ENCODE peak calls at places on chromosomes 4 and X, in six cellular contexts. One of them, this sample, is unnamed.

GRCh38 chr4:54852602-54853001 is 194.8 kb downstream of the KIT start:
- DNase-seq in IMR-90: no peak
- DNase-seq in trophoblast cell: no peak
- DNase-seq in H1: no peak
- DNase-seq in neuronal stem cell: no peak
- DNase-seq in mesenchymal stem cell: no peak
- DNase-seq in this sample: no peak

GRCh38 chrX:137926090-137926489 is 360.2 kb downstream of the ZIC3 start:
- DNase-seq in IMR-90: no peak
- DNase-seq in trophoblast cell: peak
- DNase-seq in H1: no peak
- DNase-seq in neuronal stem cell: peak
- DNase-seq in mesenchymal stem cell: no peak
- DNase-seq in this sample: no peak

GRCh38 chrX:78540171-78540570 is 119.0 kb downstream of the RTL3 start:
- DNase-seq in IMR-90: no peak
- DNase-seq in trophoblast cell: no peak
- DNase-seq in H1: no peak
- DNase-seq in neuronal stem cell: no peak
- DNase-seq in mesenchymal stem cell: no peak
- DNase-seq in this sample: no peak

GRCh38 chrX:68234171-68234910 is 199.0 kb downstream of the OPHN1 start:
- DNase-seq in IMR-90: no peak
- DNase-seq in trophoblast cell: no peak
- DNase-seq in H1: no peak
- DNase-seq in neuronal stem cell: peak
- DNase-seq in mesenchymal stem cell: no peak
- DNase-seq in this sample: peak

GRCh38 chr4:52588097-52588496 is 71.0 kb downstream of the USP46 start:
- DNase-seq in IMR-90: peak
- DNase-seq in trophoblast cell: peak
- DNase-seq in H1: peak
- DNase-seq in neuronal stem cell: no peak
- DNase-seq in mesenchymal stem cell: peak
- DNase-seq in this sample: peak

GRCh38 chr4:55722132-55722531 is 86.0 kb upstream of the NMU start:
- DNase-seq in IMR-90: no peak
- DNase-seq in trophoblast cell: no peak
- DNase-seq in H1: no peak
- DNase-seq in neuronal stem cell: no peak
- DNase-seq in mesenchymal stem cell: no peak
- DNase-seq in this sample: no peak

GRCh38 chrX:131633285-131633917 is 89.5 kb downstream of the OR13H1 start:
- DNase-seq in IMR-90: peak
- DNase-seq in trophoblast cell: peak
- DNase-seq in H1: peak
- DNase-seq in neuronal stem cell: peak
- DNase-seq in mesenchymal stem cell: peak
- DNase-seq in this sample: peak

GRCh38 chr4:17665346-17665745 is 50.9 kb downstream of the MED28 start:
- DNase-seq in IMR-90: no peak
- DNase-seq in trophoblast cell: no peak
- DNase-seq in H1: no peak
- DNase-seq in neuronal stem cell: no peak
- DNase-seq in mesenchymal stem cell: no peak
- DNase-seq in this sample: no peak

GRCh38 chrX:71158603-71159002 is 14.0 kb downstream of the NLGN3 start:
- DNase-seq in IMR-90: no peak
- DNase-seq in trophoblast cell: no peak
- DNase-seq in H1: no peak
- DNase-seq in neuronal stem cell: no peak
- DNase-seq in mesenchymal stem cell: no peak
- DNase-seq in this sample: no peak

GRCh38 chrX:137848291-137848905 is 282.5 kb downstream of the ZIC3 start:
- DNase-seq in IMR-90: no peak
- DNase-seq in trophoblast cell: no peak
- DNase-seq in H1: peak
- DNase-seq in neuronal stem cell: no peak
- DNase-seq in mesenchymal stem cell: no peak
- DNase-seq in this sample: peak

GRCh38 chr4:87017580-87018061 is 82.8 kb downstream of the AFF1 start:
- DNase-seq in IMR-90: peak
- DNase-seq in trophoblast cell: peak
- DNase-seq in H1: no peak
- DNase-seq in neuronal stem cell: no peak
- DNase-seq in mesenchymal stem cell: peak
- DNase-seq in this sample: no peak

GRCh38 chrX:124863303-124863702 is 456.4 kb upstream of the TEX13C start:
- DNase-seq in IMR-90: no peak
- DNase-seq in trophoblast cell: no peak
- DNase-seq in H1: no peak
- DNase-seq in neuronal stem cell: no peak
- DNase-seq in mesenchymal stem cell: no peak
- DNase-seq in this sample: peak

GRCh38 chrX:40573763-40574162 is 7.0 kb upstream of the ATP6AP2 start:
- DNase-seq in IMR-90: peak
- DNase-seq in trophoblast cell: peak
- DNase-seq in H1: peak
- DNase-seq in neuronal stem cell: no peak
- DNase-seq in mesenchymal stem cell: peak
- DNase-seq in this sample: peak

GRCh38 chrX:105477351-105477750 is 256.9 kb upstream of the TEX13A start:
- DNase-seq in IMR-90: no peak
- DNase-seq in trophoblast cell: peak
- DNase-seq in H1: no peak
- DNase-seq in neuronal stem cell: no peak
- DNase-seq in mesenchymal stem cell: no peak
- DNase-seq in this sample: no peak

GRCh38 chr4:7313361-7313811 is 121.0 kb downstream of the SORCS2 start:
- DNase-seq in IMR-90: no peak
- DNase-seq in trophoblast cell: no peak
- DNase-seq in H1: no peak
- DNase-seq in neuronal stem cell: no peak
- DNase-seq in mesenchymal stem cell: no peak
- DNase-seq in this sample: no peak

GRCh38 chrX:107712231-107713204 is 63.1 kb downstream of the TSC22D3 start:
- DNase-seq in IMR-90: peak
- DNase-seq in trophoblast cell: peak
- DNase-seq in H1: no peak
- DNase-seq in neuronal stem cell: no peak
- DNase-seq in mesenchymal stem cell: peak
- DNase-seq in this sample: no peak

GRCh38 chr4:112343330-112343729 is 46.2 kb downstream of the ALPK1 start:
- DNase-seq in IMR-90: no peak
- DNase-seq in trophoblast cell: no peak
- DNase-seq in H1: no peak
- DNase-seq in neuronal stem cell: no peak
- DNase-seq in mesenchymal stem cell: no peak
- DNase-seq in this sample: no peak

GRCh38 chr4:14529653-14530052 is 472.6 kb upstream of the CPEB2 start:
- DNase-seq in IMR-90: no peak
- DNase-seq in trophoblast cell: no peak
- DNase-seq in H1: peak
- DNase-seq in neuronal stem cell: peak
- DNase-seq in mesenchymal stem cell: peak
- DNase-seq in this sample: peak

DNA sequence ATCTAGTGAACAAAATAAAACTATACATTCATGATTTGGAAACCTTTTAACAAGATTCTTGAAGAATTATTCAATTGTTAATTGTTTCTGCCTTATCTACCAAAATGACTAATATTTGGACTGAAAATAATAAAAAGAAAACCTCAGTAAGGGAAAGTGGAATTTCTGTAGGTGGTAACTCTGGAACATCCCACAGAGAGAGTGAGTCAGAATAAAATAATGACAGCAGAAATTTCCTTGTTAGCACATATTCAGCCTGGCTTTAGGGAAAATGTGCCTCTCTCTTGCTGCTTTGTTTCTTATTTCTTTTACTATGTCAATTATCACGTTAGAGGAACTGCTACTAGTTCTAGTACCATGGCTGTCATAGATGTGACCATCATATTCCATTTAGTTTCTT is 421.5 kb upstream of the GNPDA2 start:
- DNase-seq in IMR-90: no peak
- DNase-seq in trophoblast cell: no peak
- DNase-seq in H1: no peak
- DNase-seq in neuronal stem cell: no peak
- DNase-seq in mesenchymal stem cell: no peak
- DNase-seq in this sample: no peak
- H3K14ac ChIP-seq in IMR-90: no peak
- H3K14ac ChIP-seq in trophoblast cell: no peak
- H3K14ac ChIP-seq in H1: no peak
- H3K14ac ChIP-seq in neuronal stem cell: no peak
- H3K14ac ChIP-seq in mesenchymal stem cell: no peak
- H3K14ac ChIP-seq in this sample: no peak

GRCh38 chr4:184838249-184839074 is 12.7 kb upstream of the ACSL1 start:
- DNase-seq in IMR-90: peak
- DNase-seq in trophoblast cell: no peak
- DNase-seq in H1: no peak
- DNase-seq in neuronal stem cell: no peak
- DNase-seq in mesenchymal stem cell: no peak
- DNase-seq in this sample: no peak
- H3K14ac ChIP-seq in IMR-90: no peak
- H3K14ac ChIP-seq in trophoblast cell: no peak
- H3K14ac ChIP-seq in H1: no peak
- H3K14ac ChIP-seq in neuronal stem cell: no peak
- H3K14ac ChIP-seq in mesenchymal stem cell: no peak
- H3K14ac ChIP-seq in this sample: no peak

GRCh38 chrX:530726-531610 is 99.6 kb upstream of the SHOX start:
- DNase-seq in IMR-90: no peak
- DNase-seq in trophoblast cell: no peak
- DNase-seq in H1: peak
- DNase-seq in neuronal stem cell: no peak
- DNase-seq in mesenchymal stem cell: no peak
- DNase-seq in this sample: peak
- H3K14ac ChIP-seq in IMR-90: no peak
- H3K14ac ChIP-seq in trophoblast cell: no peak
- H3K14ac ChIP-seq in H1: no peak
- H3K14ac ChIP-seq in neuronal stem cell: no peak
- H3K14ac ChIP-seq in mesenchymal stem cell: no peak
- H3K14ac ChIP-seq in this sample: no peak

DNA sequence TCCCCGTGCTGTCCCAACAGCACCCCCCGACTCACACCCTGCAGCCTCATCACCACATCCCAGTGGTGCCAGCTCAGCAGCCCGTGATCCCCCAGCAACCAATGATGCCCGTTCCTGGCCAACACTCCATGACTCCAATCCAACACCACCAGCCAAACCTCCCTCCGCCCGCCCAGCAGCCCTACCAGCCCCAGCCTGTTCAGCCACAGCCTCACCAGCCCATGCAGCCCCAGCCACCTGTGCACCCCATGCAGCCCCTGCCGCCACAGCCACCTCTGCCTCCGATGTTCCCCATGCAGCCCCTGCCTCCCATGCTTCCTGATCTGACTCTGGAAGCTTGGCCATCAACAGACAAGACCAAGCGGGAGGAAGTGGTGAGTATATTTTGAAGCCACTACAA is 5.4 kb downstream of the AMELX start:
- DNase-seq in IMR-90: no peak
- DNase-seq in trophoblast cell: no peak
- DNase-seq in H1: no peak
- DNase-seq in neuronal stem cell: no peak
- DNase-seq in mesenchymal stem cell: no peak
- DNase-seq in this sample: no peak
- H3K14ac ChIP-seq in IMR-90: no peak
- H3K14ac ChIP-seq in trophoblast cell: no peak
- H3K14ac ChIP-seq in H1: no peak
- H3K14ac ChIP-seq in neuronal stem cell: peak
- H3K14ac ChIP-seq in mesenchymal stem cell: no peak
- H3K14ac ChIP-seq in this sample: no peak

GRCh38 chrX:147877726-147878125 is 34.0 kb upstream of the FMR1 start:
- DNase-seq in IMR-90: no peak
- DNase-seq in trophoblast cell: no peak
- DNase-seq in H1: no peak
- DNase-seq in neuronal stem cell: no peak
- DNase-seq in mesenchymal stem cell: no peak
- DNase-seq in this sample: no peak

GRCh38 chrX:147875866-147876596 is 35.7 kb upstream of the FMR1 start:
- DNase-seq in IMR-90: no peak
- DNase-seq in trophoblast cell: peak
- DNase-seq in H1: no peak
- DNase-seq in neuronal stem cell: no peak
- DNase-seq in mesenchymal stem cell: peak
- DNase-seq in this sample: no peak

GRCh38 chrX:147876849-147877646 is 34.7 kb upstream of the FMR1 start:
- DNase-seq in IMR-90: no peak
- DNase-seq in trophoblast cell: no peak
- DNase-seq in H1: no peak
- DNase-seq in neuronal stem cell: no peak
- DNase-seq in mesenchymal stem cell: no peak
- DNase-seq in this sample: no peak
- H3K14ac ChIP-seq in IMR-90: no peak
- H3K14ac ChIP-seq in trophoblast cell: no peak
- H3K14ac ChIP-seq in H1: no peak
- H3K14ac ChIP-seq in neuronal stem cell: no peak
- H3K14ac ChIP-seq in mesenchymal stem cell: no peak
- H3K14ac ChIP-seq in this sample: no peak

GRCh38 chrX:57964975-57965374 is 54.7 kb upstream of the ZXDA start:
- DNase-seq in IMR-90: no peak
- DNase-seq in trophoblast cell: no peak
- DNase-seq in H1: no peak
- DNase-seq in neuronal stem cell: no peak
- DNase-seq in mesenchymal stem cell: no peak
- DNase-seq in this sample: no peak
- H3K14ac ChIP-seq in IMR-90: no peak
- H3K14ac ChIP-seq in trophoblast cell: no peak
- H3K14ac ChIP-seq in H1: no peak
- H3K14ac ChIP-seq in neuronal stem cell: no peak
- H3K14ac ChIP-seq in mesenchymal stem cell: no peak
- H3K14ac ChIP-seq in this sample: no peak

GRCh38 chr4:141301216-141301615 is 80.5 kb downstream of the ZNF330 start:
- DNase-seq in IMR-90: no peak
- DNase-seq in trophoblast cell: no peak
- DNase-seq in H1: no peak
- DNase-seq in neuronal stem cell: no peak
- DNase-seq in mesenchymal stem cell: no peak
- DNase-seq in this sample: no peak
- H3K14ac ChIP-seq in IMR-90: no peak
- H3K14ac ChIP-seq in trophoblast cell: no peak
- H3K14ac ChIP-seq in H1: no peak
- H3K14ac ChIP-seq in neuronal stem cell: no peak
- H3K14ac ChIP-seq in mesenchymal stem cell: no peak
- H3K14ac ChIP-seq in this sample: no peak

GRCh38 chrX:67105758-67106116 is 438.1 kb upstream of the AR start:
- DNase-seq in IMR-90: no peak
- DNase-seq in trophoblast cell: no peak
- DNase-seq in H1: no peak
- DNase-seq in neuronal stem cell: no peak
- DNase-seq in mesenchymal stem cell: no peak
- DNase-seq in this sample: no peak

GRCh38 chrX:67100031-67100884 is 443.6 kb upstream of the AR start:
- DNase-seq in IMR-90: no peak
- DNase-seq in trophoblast cell: no peak
- DNase-seq in H1: no peak
- DNase-seq in neuronal stem cell: no peak
- DNase-seq in mesenchymal stem cell: no peak
- DNase-seq in this sample: no peak

GRCh38 chrX:67104982-67105757 is 438.7 kb upstream of the AR start:
- DNase-seq in IMR-90: no peak
- DNase-seq in trophoblast cell: no peak
- DNase-seq in H1: no peak
- DNase-seq in neuronal stem cell: no peak
- DNase-seq in mesenchymal stem cell: no peak
- DNase-seq in this sample: no peak
- H3K14ac ChIP-seq in IMR-90: no peak
- H3K14ac ChIP-seq in trophoblast cell: no peak
- H3K14ac ChIP-seq in H1: no peak
- H3K14ac ChIP-seq in neuronal stem cell: no peak
- H3K14ac ChIP-seq in mesenchymal stem cell: no peak
- H3K14ac ChIP-seq in this sample: no peak

This sample was measured in H9.